ENCODE peak calls at places on chromosomes 11 and 22, in four cellular contexts. M is IMR-90, P is fibroblast of mammary gland, X is HFFc6. B is an unnamed sample.

GRCh38 chr22:31192513-31192912 is 19.6 kb upstream of the LIMK2 start:
- DNase-seq in M (peak), P (peak), X (no peak), B (no peak)

GRCh38 chr11:111469200-111469599 is 43.0 kb downstream of the BTG4 start:
- DNase-seq in M (peak), P (peak), X (no peak), B (no peak)

GRCh38 chr11:118142809-118143208 is 9.8 kb downstream of the SCN4B start:
- DNase-seq in M (no peak), P (no peak), X (no peak), B (no peak)

GRCh38 chr11:17314232-17314547 is 37.4 kb upstream of the NCR3LG1 start:
- DNase-seq in M (peak), P (peak), X (peak), B (no peak)

GRCh38 chr11:73206751-73207280 is 11.3 kb upstream of the P2RY2 start:
- DNase-seq in M (no peak), P (no peak), X (no peak), B (no peak)

GRCh38 chr11:18836415-18836814 is 44.8 kb upstream of the PTPN5 start:
- DNase-seq in M (no peak), P (no peak), X (peak), B (no peak)

GRCh38 chr22:37887610-37888378 is 18.3 kb upstream of the MICALL1 start:
- DNase-seq in M (peak), P (peak), X (peak), B (no peak)

GRCh38 chr22:30305519-30305905 is 16.2 kb upstream of the CASTOR1 start:
- DNase-seq in M (no peak), P (peak), X (no peak), B (peak)

GRCh38 chr11:112320668-112321067 is 60.0 kb upstream of the PLET1 start:
- DNase-seq in M (peak), P (peak), X (peak), B (no peak)

GRCh38 chr22:48523091-48523490 is 1304.6 kb downstream of the BRD1 start:
- DNase-seq in M (no peak), P (no peak), X (no peak), B (no peak)

GRCh38 chr22:49586873-49587272 is 240.8 kb downstream of the BRD1 start:
- DNase-seq in M (no peak), P (no peak), X (no peak), B (no peak)

GRCh38 chr11:6782720-6783119 is at the start of gene OR2AG1:
- DNase-seq in M (no peak), P (no peak), X (no peak), B (no peak)

B was measured in KG1.